ENCODE peak calls at places on chromosomes 4 and X, in ten cellular contexts. R, S, I, P, M, G, D, Q, J and W are unnamed samples.

GRCh38 chr4:186266699-186267467 is 894 bp downstream of the F11 start:
- DNase-seq in S (no peak), G (no peak), J (no peak), I (no peak), Q (no peak), P (no peak), D (no peak), R (no peak), M (no peak), W (peak; percentile 36)

GRCh38 chr4:112038861-112039260 is 106.4 kb upstream of the FAM241A start:
- DNase-seq in R (no peak), M (no peak), Q (no peak), D (no peak), J (no peak), P (no peak), S (no peak), I (no peak), G (no peak), W (no peak)

GRCh38 chr4:169618286-169618685 is 2.1 kb upstream of the CLCN3 start:
- DNase-seq in G (no peak), M (no peak), Q (no peak), P (no peak), J (no peak), D (no peak), S (no peak), I (no peak), R (no peak), W (no peak)

GRCh38 chr4:37561803-37562207 is 124.4 kb downstream of the RELL1 start:
- DNase-seq in D (no peak), P (no peak), R (no peak), I (peak; percentile 40), S (no peak), Q (peak; percentile 57), M (no peak), G (no peak), J (peak; percentile 23), W (no peak)

GRCh38 chr4:165384608-165385007 is 5.8 kb downstream of the CPE start:
- DNase-seq in D (no peak), G (no peak), S (no peak), M (no peak), J (no peak), I (peak; percentile 78), P (no peak), Q (peak; percentile 26), R (no peak), W (peak; percentile 42)

GRCh38 chr4:124189545-124189944 is 523.0 kb downstream of the ANKRD50 start:
- DNase-seq in Q (no peak), R (no peak), G (no peak), I (peak; percentile 21), J (no peak), M (no peak), S (no peak), P (no peak), D (no peak), W (no peak)

GRCh38 chrX:30576881-30577280 is 685 bp downstream of the TASL start:
- DNase-seq in P (no peak), G (no peak), S (no peak), J (peak; percentile 30), M (no peak), D (no peak), Q (no peak), I (no peak), R (no peak), W (peak; percentile 5)

GRCh38 chr4:31141141-31141811 is 421.1 kb downstream of the PCDH7 start:
- DNase-seq in S (no peak), P (no peak), J (no peak), D (no peak), R (no peak), I (no peak), M (no peak), Q (no peak), G (no peak), W (no peak)

GRCh38 chr4:86536166-86536565 is 57.9 kb upstream of the PTPN13 start:
- DNase-seq in I (no peak), D (no peak), G (no peak), S (no peak), R (no peak), P (no peak), J (no peak), Q (no peak), M (no peak), W (no peak)

GRCh38 chr4:8587469-8588195 is 4.9 kb upstream of the CPZ start:
- DNase-seq in S (peak; percentile 43), M (no peak), J (no peak), D (no peak), Q (no peak), R (no peak), I (no peak), P (no peak), G (no peak), W (no peak)

GRCh38 chr4:131644619-131645018 is 1504.5 kb upstream of the PCDH10 start:
- DNase-seq in M (no peak), D (no peak), I (peak; percentile 49), G (no peak), R (no peak), P (no peak), Q (no peak), J (no peak), S (no peak), W (no peak)

GRCh38 chr4:184846531-184846930 is 20.8 kb upstream of the ACSL1 start:
- DNase-seq in I (no peak), P (no peak), M (no peak), Q (no peak), R (no peak), D (no peak), S (no peak), J (no peak), G (no peak), W (no peak)

GRCh38 chr4:26871611-26872010 is 11.0 kb downstream of the STIM2 start:
- DNase-seq in Q (no peak), R (no peak), J (no peak), I (no peak), G (no peak), D (no peak), S (no peak), P (no peak), M (no peak), W (no peak)

GRCh38 chr4:189941005-189941450 is 356 bp downstream of the FRG1 start:
- DNase-seq in D (no peak), J (no peak), Q (no peak), P (no peak), G (no peak), R (no peak), M (no peak), S (no peak), I (no peak), W (no peak)

GRCh38 chrX:40573763-40574162 is 7.0 kb upstream of the ATP6AP2 start:
- DNase-seq in S (no peak), I (peak; percentile 26), P (no peak), M (no peak), Q (no peak), R (no peak), J (peak; percentile 53), D (peak; percentile 38), G (no peak), W (no peak)

GRCh38 chr4:62490635-62491034 is 1290.5 kb downstream of the ADGRL3 start:
- DNase-seq in Q (no peak), R (no peak), M (no peak), P (no peak), G (no peak), S (no peak), I (no peak), D (no peak), J (no peak), W (no peak)

GRCh38 chrX:38060331-38060878 is 54.1 kb downstream of the SYTL5 start:
- DNase-seq in G (no peak), S (no peak), J (no peak), M (no peak), P (no peak), Q (no peak), R (no peak), I (no peak), D (no peak), W (no peak)

GRCh38 chr4:74109116-74109791 is 10.3 kb upstream of the CXCL2 start:
- DNase-seq in G (no peak), S (peak; percentile 68), M (no peak), R (no peak), J (no peak), Q (no peak), P (no peak), I (no peak), D (no peak), W (peak; percentile 48)

GRCh38 chr4:89000844-89001360 is 56.1 kb downstream of the FAM13A start:
- DNase-seq in R (no peak), Q (peak; percentile 95), P (no peak), S (no peak), G (no peak), J (no peak), I (peak; percentile 96), M (no peak), D (no peak), W (no peak)

GRCh38 chr4:13599159-13599558 is 28.4 kb downstream of the BOD1L1 start:
- DNase-seq in G (no peak), D (no peak), R (no peak), P (no peak), M (no peak), Q (no peak), S (no peak), I (no peak), J (no peak), W (no peak)

GRCh38 chrX:29662101-29662500 is 553.3 kb upstream of the MAGEB2 start:
- DNase-seq in Q (no peak), R (no peak), S (no peak), M (no peak), J (no peak), I (no peak), G (no peak), D (no peak), P (no peak), W (no peak)

GRCh38 chr4:106985830-106986229 is 50.3 kb downstream of the DKK2 start:
- DNase-seq in J (no peak), R (no peak), D (no peak), M (no peak), G (no peak), I (no peak), S (no peak), Q (no peak), P (no peak), W (no peak)

GRCh38 chr4:70722199-70722791 is 531 bp downstream of the RUFY3 start:
- DNase-seq in P (no peak), G (peak; percentile 36), Q (peak; percentile 66), M (no peak), J (no peak), I (peak; percentile 86), R (no peak), D (peak; percentile 44), S (no peak), W (peak; percentile 69)

GRCh38 chrX:154401045-154401799 is 3.0 kb downstream of the RPL10 start:
- DNase-seq in I (no peak), P (no peak), J (no peak), S (no peak), G (no peak), M (no peak), Q (no peak), R (no peak), D (no peak), W (no peak)

GRCh38 chr4:151195801-151196200 is 81.2 kb upstream of the PRSS48 start:
- DNase-seq in Q (no peak), I (no peak), G (no peak), P (no peak), S (no peak), M (no peak), J (no peak), R (no peak), D (no peak), W (no peak)

GRCh38 chr4:61301285-61301684 is 101.2 kb downstream of the ADGRL3 start:
- DNase-seq in G (no peak), D (no peak), S (no peak), P (no peak), Q (peak; percentile 35), M (no peak), J (no peak), R (no peak), I (peak; percentile 8), W (no peak)

GRCh38 chr4:176981551-176981950 is 188.8 kb upstream of the VEGFC start:
- DNase-seq in S (no peak), I (no peak), R (no peak), P (no peak), G (no peak), Q (no peak), J (no peak), M (no peak), D (no peak), W (no peak)

GRCh38 chr4:6689506-6689960 is 4.1 kb upstream of the S100P start:
- DNase-seq in P (no peak), G (no peak), M (no peak), S (no peak), I (no peak), Q (no peak), J (no peak), R (no peak), D (no peak), W (no peak)